ENCODE peak calls at places on chromosomes 16 and 17, in four cellular contexts. C is endothelial cell, H is KG1, R is progenitor cell of endocrine pancreas. U is an unnamed sample.
A peak's percentile ranks its signal among the peaks of the same experiment; 100 is the strongest.

GRCh38 chr16:57265850-57266530 is 18.5 kb downstream of the PLLP start:
- DNase-seq in C (no peak), H (no peak), R (no peak), U (no peak)

GRCh38 chr17:57517519-57518342 is 227.4 kb downstream of the CCDC182 start:
- DNase-seq in C (no peak), H (no peak), R (no peak), U (peak; percentile 94)

GRCh38 chr16:11014159-11014558 is 69.8 kb downstream of the CLEC16A start:
- DNase-seq in C (no peak), H (no peak), R (no peak), U (no peak)

GRCh38 chr17:79513805-79514535 is 96.9 kb downstream of the RBFOX3 start:
- DNase-seq in C (no peak), H (no peak), R (no peak), U (no peak)

GRCh38 chr16:78768723-78769122 is 669.3 kb downstream of the WWOX start:
- DNase-seq in C (no peak), H (no peak), R (no peak), U (no peak)

GRCh38 chr17:61448042-61448441 is 4.2 kb upstream of the TBX4 start:
- DNase-seq in C (no peak), H (no peak), R (no peak), U (no peak)

GRCh38 chr16:65540913-65541312 is 419.1 kb upstream of the CDH11 start:
- DNase-seq in C (no peak), H (no peak), R (no peak), U (no peak)

GRCh38 chr16:69186642-69187386 is at the start of gene SNTB2:
- DNase-seq in C (peak; percentile 89), H (peak; percentile 54), R (peak; percentile 86), U (peak; percentile 94)

GRCh38 chr17:33021731-33022408 is 30.2 kb downstream of the SPACA3 start:
- DNase-seq in C (no peak), H (no peak), R (no peak), U (no peak)

GRCh38 chr16:17434006-17434405 is 36.8 kb downstream of the XYLT1 start:
- DNase-seq in C (no peak), H (no peak), R (no peak), U (peak; percentile 55)

GRCh38 chr16:4435668-4436067 is 10.0 kb downstream of the DNAJA3 start:
- DNase-seq in C (no peak), H (no peak), R (no peak), U (no peak)

GRCh38 chr17:80031691-80032480 is 3.8 kb downstream of the TBC1D16 start:
- DNase-seq in C (no peak), H (no peak), R (no peak), U (peak; percentile 60)

GRCh38 chr17:40331743-40332641 is 23.0 kb downstream of the RARA start:
- DNase-seq in C (no peak), H (no peak), R (no peak), U (peak; percentile 45)

GRCh38 chr17:74199306-74200092 is 4.0 kb upstream of the RPL38 start:
- DNase-seq in C (peak; percentile 87), H (peak; percentile 39), R (peak; percentile 74), U (peak; percentile 86)

GRCh38 chr17:82718986-82719685 is 2.6 kb downstream of the FN3KRP start:
- DNase-seq in C (no peak), H (no peak), R (no peak), U (no peak)

GRCh38 chr17:15469260-15469659 is 1.8 kb upstream of the CDRT4 start:
- DNase-seq in C (no peak), H (no peak), R (no peak), U (no peak)

GRCh38 chr17:68906638-68907037 is 48.6 kb downstream of the ABCA8 start:
- DNase-seq in C (no peak), H (no peak), R (no peak), U (peak; percentile 55)

GRCh38 chr17:67546578-67547527 is 169.8 kb downstream of the PITPNC1 start:
- DNase-seq in C (no peak), H (no peak), R (no peak), U (no peak)